ENCODE peak calls at places on chromosome 11, in eight cellular contexts. L, W, I, S, P, M, U and R are unnamed samples.

GRCh38 chr11:69920500-69921428 is 101.5 kb upstream of the FGF3 start:
- DNase-seq in L (peak), W (no peak), I (no peak), S (no peak), P (peak), M (no peak), U (no peak), R (no peak)

GRCh38 chr11:106087815-106088435 is 10.5 kb downstream of the AASDHPPT start:
- DNase-seq in L (peak), W (peak), I (peak), S (no peak), P (peak), M (peak), U (peak), R (peak)

GRCh38 chr11:43969543-43969942 is 27.1 kb downstream of the C11orf96 start:
- DNase-seq in L (no peak), W (no peak), I (no peak), S (no peak), P (no peak), M (no peak), U (no peak), R (no peak)

GRCh38 chr11:110076388-110076965 is 16.7 kb upstream of the ZC3H12C start:
- DNase-seq in L (no peak), W (peak), I (peak), S (no peak), P (no peak), M (no peak), U (no peak), R (peak)

GRCh38 chr11:112343368-112344039 is 82.8 kb upstream of the PLET1 start:
- DNase-seq in L (no peak), W (no peak), I (peak), S (no peak), P (no peak), M (no peak), U (no peak), R (peak)

GRCh38 chr11:76471378-76471777 is 26.6 kb downstream of the EMSY start:
- DNase-seq in L (no peak), W (no peak), I (no peak), S (no peak), P (no peak), M (no peak), U (no peak), R (no peak)

GRCh38 chr11:46246514-46246913 is 30.9 kb upstream of the CREB3L1 start:
- DNase-seq in L (no peak), W (peak), I (no peak), S (no peak), P (no peak), M (no peak), U (no peak), R (no peak)

GRCh38 chr11:93510196-93510898 is 32.8 kb downstream of the SMCO4 start:
- DNase-seq in L (no peak), W (peak), I (no peak), S (no peak), P (no peak), M (no peak), U (no peak), R (no peak)

GRCh38 chr11:47797633-47798032 is 30.5 kb upstream of the FNBP4 start:
- DNase-seq in L (no peak), W (peak), I (peak), S (no peak), P (no peak), M (no peak), U (no peak), R (peak)

GRCh38 chr11:36034572-36035331 is 90.9 kb downstream of the LDLRAD3 start:
- DNase-seq in L (no peak), W (peak), I (peak), S (no peak), P (no peak), M (no peak), U (no peak), R (peak)

GRCh38 chr11:124920870-124921609 is 2.0 kb downstream of the HEPN1 start:
- DNase-seq in L (peak), W (peak), I (no peak), S (peak), P (peak), M (peak), U (peak), R (peak)

GRCh38 chr11:74437441-74437840 is 29.9 kb downstream of the KCNE3 start:
- DNase-seq in L (no peak), W (no peak), I (peak), S (no peak), P (no peak), M (no peak), U (no peak), R (peak)

GRCh38 chr11:43708776-43709175 is 28.2 kb downstream of the HSD17B12 start:
- DNase-seq in L (no peak), W (no peak), I (peak), S (no peak), P (no peak), M (no peak), U (no peak), R (no peak)

GRCh38 chr11:113314065-113314388 is 356 bp upstream of the TTC12 start:
- DNase-seq in L (no peak), W (no peak), I (no peak), S (no peak), P (no peak), M (no peak), U (no peak), R (no peak)

GRCh38 chr11:71364176-71364671 is 84.0 kb downstream of the DHCR7 start:
- DNase-seq in L (no peak), W (no peak), I (no peak), S (no peak), P (peak), M (no peak), U (no peak), R (no peak)

GRCh38 chr11:44963071-44963575 is 12.4 kb upstream of the TP53I11 start:
- DNase-seq in L (no peak), W (no peak), I (no peak), S (no peak), P (no peak), M (no peak), U (peak), R (no peak)

GRCh38 chr11:79437274-79437980 is 3.4 kb downstream of the TENM4 start:
- DNase-seq in L (peak), W (no peak), I (no peak), S (peak), P (peak), M (no peak), U (peak), R (no peak)

GRCh38 chr11:113603277-113604059 is 102.6 kb downstream of the TMPRSS5 start:
- DNase-seq in L (no peak), W (peak), I (no peak), S (no peak), P (no peak), M (no peak), U (no peak), R (no peak)

GRCh38 chr11:47149781-47150180 is 26.9 kb downstream of the ARFGAP2 start:
- DNase-seq in L (no peak), W (no peak), I (no peak), S (no peak), P (no peak), M (no peak), U (no peak), R (no peak)

GRCh38 chr11:88689548-88690240 is 352.2 kb upstream of the CTSC start:
- DNase-seq in L (no peak), W (no peak), I (no peak), S (no peak), P (peak), M (no peak), U (no peak), R (no peak)

DNA sequence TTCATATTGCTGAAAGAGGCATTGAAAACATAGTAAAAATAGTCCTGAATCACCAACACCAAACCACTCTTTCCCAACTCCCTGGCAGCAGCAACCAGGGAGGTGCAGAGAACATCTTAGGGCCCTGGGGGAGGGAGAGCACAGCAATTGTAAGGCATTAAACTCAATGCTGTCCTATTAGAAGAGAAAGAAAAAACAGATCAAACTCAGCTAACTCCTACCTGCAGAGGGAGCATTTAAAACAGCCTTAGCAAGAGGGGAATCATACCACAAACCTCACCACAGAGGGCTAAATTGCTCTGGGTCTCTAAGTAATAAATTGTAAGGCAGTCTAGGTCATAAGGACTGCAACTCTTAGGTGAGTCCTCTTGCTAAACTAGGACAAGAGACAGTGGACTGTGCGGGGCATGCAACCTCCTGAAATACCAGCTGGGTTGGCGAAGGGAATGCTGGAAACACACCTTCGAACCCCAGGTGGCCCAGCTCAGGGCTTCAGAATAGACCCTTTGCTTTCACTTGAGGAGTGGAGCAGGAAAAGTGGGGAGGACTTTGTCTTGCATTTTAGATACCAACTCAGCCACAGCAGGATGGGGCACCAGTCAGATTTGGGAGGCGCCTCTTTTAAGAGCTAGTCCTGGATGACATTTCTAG is 697.1 kb upstream of the FAT3 start:
- DNase-seq in L (no peak), W (no peak), I (no peak), S (no peak), P (no peak), M (no peak), U (peak), R (no peak)
- TF ChIP-seq CTCF in L (no peak), W (no peak), I (peak), S (no peak), P (no peak), M (no peak), U (no peak), R (no peak)

GRCh38 chr11:64649304-64649703 is 58.3 kb downstream of the SLC22A12 start:
- DNase-seq in L (no peak), W (no peak), I (peak), S (no peak), P (peak), M (no peak), U (peak), R (peak)
- H3K4me3 ChIP-seq in L (no peak), W (no peak), I (no peak), S (no peak), P (no peak), M (no peak), U (no peak), R (no peak)

DNA sequence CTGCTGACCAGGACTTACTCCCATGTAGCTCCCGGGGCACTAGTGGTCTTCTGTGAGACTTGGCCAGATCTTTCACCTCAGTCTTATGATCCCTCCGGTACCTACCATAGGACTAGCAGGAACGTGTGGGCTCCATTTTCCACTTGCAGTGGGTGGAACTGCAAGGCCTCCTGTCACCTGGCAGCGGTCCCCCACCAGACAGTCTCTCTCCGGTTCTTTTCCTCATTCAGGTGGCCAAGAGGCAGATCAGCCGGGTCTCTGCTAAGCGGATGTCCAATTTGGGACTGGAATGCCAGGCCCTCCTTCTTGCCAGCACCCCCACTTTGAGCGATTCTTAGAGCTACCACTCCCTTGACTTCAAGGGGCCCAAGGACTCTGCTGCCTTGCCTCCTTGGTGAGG is 158.9 kb downstream of the NAV2 start:
- DNase-seq in L (no peak), W (no peak), I (no peak), S (no peak), P (no peak), M (no peak), U (no peak), R (no peak)
- TF ChIP-seq CTCF in L (no peak), W (no peak), I (no peak), S (no peak), P (no peak), M (no peak), U (no peak), R (no peak)

GRCh38 chr11:1335264-1335810 is 25.9 kb upstream of the TOLLIP start:
- DNase-seq in L (no peak), W (no peak), I (no peak), S (no peak), P (no peak), M (no peak), U (no peak), R (no peak)
- H3K4me3 ChIP-seq in L (peak), W (peak), I (peak), S (no peak), P (no peak), M (peak), U (peak), R (no peak)

GRCh38 chr11:82989628-82990404 is 81.9 kb downstream of the RAB30 start:
- DNase-seq in L (no peak), W (no peak), I (no peak), S (no peak), P (no peak), M (no peak), U (peak), R (no peak)
- TF ChIP-seq CTCF in L (no peak), W (no peak), I (no peak), S (no peak), P (no peak), M (peak), U (no peak), R (no peak)

GRCh38 chr11:63769719-63770443 is 1.3 kb upstream of the ZFTA start:
- DNase-seq in L (no peak), W (no peak), I (no peak), S (peak), P (peak), M (no peak), U (peak), R (no peak)

GRCh38 chr11:63767415-63768231 is 952 bp downstream of the ZFTA start:
- DNase-seq in L (peak), W (peak), I (peak), S (peak), P (peak), M (no peak), U (peak), R (peak)

GRCh38 chr11:63768232-63769043 is at the start of gene ZFTA:
- DNase-seq in L (peak), W (peak), I (peak), S (peak), P (peak), M (peak), U (peak), R (no peak)

GRCh38 chr11:63770763-63771162 is 2.2 kb upstream of the ZFTA start:
- DNase-seq in L (no peak), W (no peak), I (no peak), S (no peak), P (no peak), M (no peak), U (peak), R (no peak)

DNA sequence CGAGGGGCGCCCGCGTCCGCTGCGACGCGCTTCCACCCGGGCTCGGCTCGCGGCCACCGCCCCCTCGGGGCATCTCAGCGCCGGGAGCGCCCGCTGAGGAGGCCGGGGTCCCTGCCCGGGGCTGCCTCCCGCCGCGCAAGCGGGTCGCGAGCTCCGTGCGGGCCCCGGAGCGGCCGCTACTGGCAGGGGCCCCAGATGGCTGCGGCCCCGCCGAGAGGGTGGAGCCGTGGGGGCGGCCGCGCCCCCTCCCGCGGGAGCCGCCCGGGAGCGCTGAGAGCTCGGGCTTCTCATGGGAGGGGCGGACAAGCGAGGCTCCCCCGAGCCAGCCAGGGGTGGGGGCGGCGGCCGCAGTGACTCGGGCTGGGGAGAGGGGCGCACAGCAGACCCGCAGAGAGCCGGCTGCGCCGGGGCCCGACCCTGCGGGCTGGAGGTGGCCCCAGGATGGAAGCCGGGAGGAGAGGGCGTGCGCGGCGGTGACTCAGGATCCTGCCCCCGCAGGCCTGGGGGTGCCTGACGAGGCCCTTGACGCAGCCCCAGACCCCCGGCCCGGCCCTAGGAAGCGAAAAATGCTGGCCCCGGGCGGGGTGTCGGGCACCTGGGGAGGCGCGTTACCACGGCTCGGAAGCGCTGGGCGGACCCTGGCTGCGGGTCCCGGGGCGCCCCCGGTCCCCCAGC is 606 bp upstream of the ZFTA start:
- DNase-seq in L (peak), W (peak), I (peak), S (peak), P (peak), M (peak), U (peak), R (peak)
- H3K4me3 ChIP-seq in L (peak), W (peak), I (peak), S (peak), P (peak), M (peak), U (peak), R (peak)

GRCh38 chr11:131042041-131042390 is 125.7 kb upstream of the SNX19 start:
- DNase-seq in L (no peak), W (peak), I (peak), S (no peak), P (no peak), M (no peak), U (no peak), R (peak)

GRCh38 chr11:131036544-131036943 is 120.3 kb upstream of the SNX19 start:
- DNase-seq in L (no peak), W (no peak), I (no peak), S (no peak), P (no peak), M (no peak), U (no peak), R (no peak)

GRCh38 chr11:131037873-131038272 is 121.6 kb upstream of the SNX19 start:
- DNase-seq in L (no peak), W (no peak), I (peak), S (no peak), P (no peak), M (no peak), U (peak), R (no peak)

GRCh38 chr11:131041331-131042040 is 125.2 kb upstream of the SNX19 start:
- DNase-seq in L (no peak), W (peak), I (peak), S (no peak), P (no peak), M (no peak), U (no peak), R (peak)

DNA sequence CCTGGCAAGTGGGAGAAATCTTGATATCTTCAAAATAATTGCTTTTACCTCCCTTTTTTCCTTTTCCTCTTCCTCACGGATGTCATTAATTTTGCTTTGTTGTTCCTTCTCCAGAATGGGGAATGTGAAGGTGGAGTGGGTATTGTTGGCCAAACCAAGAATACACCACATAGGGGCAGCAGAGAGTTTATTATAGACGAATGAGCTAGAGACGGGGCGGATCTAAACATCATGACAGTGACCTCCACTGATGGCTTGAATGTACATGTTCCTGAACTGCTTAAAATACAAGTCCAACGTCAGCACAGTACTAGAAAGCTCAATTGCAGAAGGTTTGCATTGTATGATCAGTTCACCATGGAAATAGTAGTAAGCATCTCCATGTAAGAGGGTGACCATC is 122.3 kb upstream of the SNX19 start:
- DNase-seq in L (no peak), W (no peak), I (peak), S (no peak), P (no peak), M (no peak), U (peak), R (peak)
- TF ChIP-seq CTCF in L (no peak), W (peak), I (peak), S (peak), P (no peak), M (no peak), U (peak), R (peak)

DNA sequence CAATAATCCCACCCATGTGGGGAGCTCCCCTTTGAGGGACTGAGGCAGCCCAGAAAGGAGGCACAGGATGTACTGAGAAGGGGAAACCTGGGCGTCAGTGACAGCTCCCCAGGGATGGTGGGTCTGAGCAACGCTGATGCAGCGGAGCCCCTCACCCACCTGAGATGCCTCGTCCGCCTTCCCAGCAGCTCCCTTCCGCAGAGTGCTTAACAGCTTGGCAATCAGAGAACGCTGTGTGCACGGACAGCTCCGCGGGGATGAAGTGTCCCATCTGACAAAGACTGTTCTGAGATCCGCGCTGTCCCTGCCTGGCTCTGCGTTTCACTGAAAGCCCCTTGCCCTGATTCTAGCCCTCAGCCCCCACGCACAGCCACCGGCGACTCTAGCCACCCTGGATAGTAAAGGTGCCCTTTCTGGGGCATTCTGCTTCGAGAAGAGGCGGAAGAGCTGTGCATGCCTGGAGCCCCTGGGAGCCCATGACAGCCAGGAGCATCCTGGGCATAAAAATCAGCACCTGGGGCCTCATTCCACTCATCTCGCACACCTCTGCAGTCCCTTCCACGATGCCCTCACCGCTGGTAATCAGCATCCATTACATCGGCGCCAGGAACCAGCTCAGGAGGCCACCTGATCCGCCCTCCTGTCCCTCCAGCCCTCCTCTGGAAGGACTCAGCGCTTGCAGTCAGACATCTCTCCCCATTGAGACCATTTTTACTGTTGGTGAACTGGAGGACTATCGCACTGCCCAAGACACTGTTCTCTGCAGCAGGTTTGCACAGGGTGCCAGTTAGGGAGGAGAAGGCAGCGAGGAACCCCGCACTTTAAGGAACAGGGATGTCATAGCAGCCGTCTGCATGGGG is 10.7 kb downstream of the KCNJ5 start:
- DNase-seq in L (no peak), W (no peak), I (no peak), S (no peak), P (no peak), M (no peak), U (peak), R (no peak)
- H3K4me3 ChIP-seq in L (no peak), W (no peak), I (no peak), S (no peak), P (no peak), M (no peak), U (peak), R (no peak)

DNA sequence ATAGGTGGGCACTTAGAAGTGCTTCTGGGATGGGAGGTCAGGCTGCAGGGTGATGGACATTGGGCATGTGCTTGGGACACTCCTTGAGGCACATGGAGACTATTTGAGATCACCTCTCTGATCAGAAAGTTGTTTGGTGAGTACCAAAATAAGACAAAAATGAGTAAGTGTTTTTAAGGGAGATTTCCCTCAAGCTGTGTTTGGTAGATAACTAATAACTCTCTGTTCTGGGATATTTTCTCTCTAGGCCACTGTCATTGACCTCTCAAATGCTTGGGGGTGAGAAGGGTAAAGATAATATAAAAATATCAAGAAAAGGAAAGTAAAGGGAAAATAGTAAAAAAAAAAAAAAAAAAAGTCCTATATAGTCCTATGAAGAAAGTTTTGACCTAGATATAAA is 117.8 kb downstream of the TEAD1 start:
- DNase-seq in L (no peak), W (no peak), I (no peak), S (no peak), P (no peak), M (no peak), U (no peak), R (no peak)
- TF ChIP-seq CTCF in L (no peak), W (no peak), I (no peak), S (no peak), P (no peak), M (no peak), U (no peak), R (no peak)